ENCODE peak calls at places on chromosomes 7 and 10, in four cellular contexts. R is RWPE1, B is cerebellar nuclear complex, D is GDM1. K is an unnamed sample.

GRCh38 chr7:33109758-33110238 is 594 bp upstream of the RP9 start:
- DNase-seq in B (no peak), R (no peak), D (no peak), K (peak; percentile 51)

GRCh38 chr7:99459087-99459486 is 6.9 kb downstream of the ATP5MF start:
- DNase-seq in R (no peak), B (no peak), D (peak; percentile 6), K (no peak)

GRCh38 chr10:29223311-29223710 is 65.6 kb upstream of the LYZL1 start:
- DNase-seq in R (no peak), D (no peak), B (no peak), K (no peak)

GRCh38 chr7:50626286-50626685 is 61.1 kb upstream of the DDC start:
- DNase-seq in R (no peak), B (no peak), D (no peak), K (no peak)

GRCh38 chr7:65722361-65722792 is 150.5 kb upstream of the VKORC1L1 start:
- DNase-seq in B (no peak), D (no peak), R (peak; percentile 54), K (no peak)

GRCh38 chr7:136585954-136586670 is 282.3 kb upstream of the CHRM2 start:
- DNase-seq in D (no peak), B (no peak), R (no peak), K (no peak)

GRCh38 chr10:11691319-11691755 is 50.8 kb upstream of the ECHDC3 start:
- DNase-seq in R (no peak), D (no peak), B (no peak), K (no peak)

GRCh38 chr7:84677386-84677785 is 482.8 kb upstream of the SEMA3A start:
- DNase-seq in D (no peak), R (no peak), B (no peak), K (no peak)

GRCh38 chr10:22556774-22557173 is 157.6 kb downstream of the PIP4K2A start:
- DNase-seq in D (no peak), R (no peak), B (no peak), K (no peak)

GRCh38 chr7:83001362-83002040 is 161.2 kb downstream of the PCLO start:
- DNase-seq in B (no peak), R (peak; percentile 1), D (no peak), K (peak; percentile 0)

GRCh38 chr7:82810558-82811259 is 352.0 kb downstream of the PCLO start:
- DNase-seq in B (no peak), R (peak; percentile 35), D (peak; percentile 2), K (peak; percentile 2)

GRCh38 chr10:102113261-102113955 is 6.8 kb downstream of the LDB1 start:
- DNase-seq in R (peak; percentile 77), B (no peak), D (no peak), K (no peak)

GRCh38 chr10:90674461-90674860 is 183.4 kb downstream of the HTR7 start:
- DNase-seq in B (no peak), D (no peak), R (no peak), K (no peak)

GRCh38 chr10:33139191-33139646 is 181.2 kb upstream of the ITGB1 start:
- DNase-seq in B (no peak), D (no peak), R (no peak), K (no peak)